ENCODE peak calls at places on chromosomes 5 and 9, in six cellular contexts. R is IMR-90, N is lower leg skin, K is epithelial cell of proximal tubule, W is GM20000, T is psoas muscle. H is an unnamed sample.

GRCh38 chr5:150794927-150795326 is 16.4 kb downstream of the SMIM3 start:
- DNase-seq in R (no peak), N (no peak), K (no peak), W (no peak), T (no peak), H (no peak)

GRCh38 chr5:153159611-153160010 is 330.9 kb upstream of the GRIA1 start:
- DNase-seq in R (no peak), N (no peak), K (no peak), W (no peak), T (no peak), H (no peak)

GRCh38 chr5:149930754-149931574 is 13.6 kb downstream of the PDE6A start:
- DNase-seq in R (no peak), N (no peak), K (no peak), W (no peak), T (no peak), H (no peak)

GRCh38 chr5:167582263-167582662 is 709.2 kb upstream of the WWC1 start:
- DNase-seq in R (peak), N (no peak), K (no peak), W (no peak), T (no peak), H (no peak)

GRCh38 chr5:121384359-121384758 is 467.3 kb upstream of the FTMT start:
- DNase-seq in R (no peak), N (no peak), K (no peak), W (no peak), T (no peak), H (no peak)

GRCh38 chr9:22395585-22396205 is 50.9 kb upstream of the DMRTA1 start:
- DNase-seq in R (peak), N (no peak), K (no peak), W (no peak), T (no peak), H (no peak)

GRCh38 chr5:146240951-146241350 is 37.5 kb downstream of the RBM27 start:
- DNase-seq in R (peak), N (no peak), K (no peak), W (no peak), T (no peak), H (no peak)

GRCh38 chr9:126752376-126752775 is 52.5 kb upstream of the ZBTB43 start:
- DNase-seq in R (no peak), N (peak), K (no peak), W (no peak), T (no peak), H (no peak)

GRCh38 chr9:121956808-121957207 is 136.3 kb downstream of the TTLL11 start:
- DNase-seq in R (no peak), N (no peak), K (no peak), W (no peak), T (no peak), H (no peak)

GRCh38 chr5:141507387-141508091 is 18.7 kb downstream of the PCDHGC5 start:
- DNase-seq in R (peak), N (no peak), K (no peak), W (peak), T (peak), H (no peak)

GRCh38 chr9:109411818-109412352 is 86.2 kb downstream of the PTPN3 start:
- DNase-seq in R (peak), N (peak), K (no peak), W (peak), T (no peak), H (no peak)

GRCh38 chr5:98569288-98569687 is 204.2 kb upstream of the RGMB start:
- DNase-seq in R (no peak), N (no peak), K (no peak), W (no peak), T (no peak), H (no peak)

GRCh38 chr5:74945561-74946165 is 79.5 kb upstream of the FAM169A start:
- DNase-seq in R (no peak), N (no peak), K (no peak), W (peak), T (no peak), H (no peak)

GRCh38 chr5:137735531-137736284 is at the start of gene KLHL3:
- DNase-seq in R (peak), N (peak), K (no peak), W (peak), T (no peak), H (peak)

GRCh38 chr9:15135167-15135792 is 171.7 kb downstream of the TTC39B start:
- DNase-seq in R (peak), N (peak), K (peak), W (peak), T (peak), H (peak)

GRCh38 chr9:70079364-70080103 is 35.9 kb downstream of the MAMDC2 start:
- DNase-seq in R (peak), N (no peak), K (no peak), W (no peak), T (no peak), H (no peak)

GRCh38 chr5:61311836-61312808 is 19.9 kb upstream of the ZSWIM6 start:
- DNase-seq in R (peak), N (no peak), K (peak), W (no peak), T (no peak), H (no peak)

GRCh38 chr5:149317281-149318048 is 27.8 kb upstream of the GRPEL2 start:
- DNase-seq in R (peak), N (peak), K (no peak), W (peak), T (no peak), H (no peak)

GRCh38 chr5:150486402-150487198 is 21.3 kb upstream of the NDST1 start:
- DNase-seq in R (peak), N (no peak), K (no peak), W (peak), T (peak), H (peak)

GRCh38 chr5:58462623-58463230 is 2.8 kb upstream of the PLK2 start:
- DNase-seq in R (peak), N (no peak), K (no peak), W (peak), T (no peak), H (peak)

GRCh38 chr9:108708448-108708847 is 147.3 kb downstream of the ACTL7B start:
- DNase-seq in R (no peak), N (no peak), K (no peak), W (no peak), T (no peak), H (no peak)

GRCh38 chr5:92951746-92952145 is 629.3 kb downstream of the NR2F1-AS1 start:
- DNase-seq in R (no peak), N (no peak), K (no peak), W (no peak), T (no peak), H (no peak)

GRCh38 chr9:103152473-103152872 is 157.3 kb downstream of the CYLC2 start:
- DNase-seq in R (no peak), N (no peak), K (no peak), W (no peak), T (no peak), H (no peak)

GRCh38 chr9:88237454-88238280 is 99.4 kb upstream of the SPATA31C2 start:
- DNase-seq in R (no peak), N (no peak), K (no peak), W (no peak), T (no peak), H (no peak)

GRCh38 chr9:14423816-14424261 is 109.9 kb upstream of the NFIB start:
- DNase-seq in R (peak), N (no peak), K (no peak), W (no peak), T (no peak), H (no peak)

GRCh38 chr9:121909111-121909510 is 184.0 kb downstream of the TTLL11 start:
- DNase-seq in R (no peak), N (peak), K (no peak), W (no peak), T (no peak), H (no peak)

GRCh38 chr5:159094745-159095144 is 5.0 kb downstream of the EBF1 start:
- DNase-seq in R (peak), N (peak), K (no peak), W (peak), T (peak), H (no peak)

GRCh38 chr5:75214928-75215327 is 21.8 kb downstream of the ANKRD31 start:
- DNase-seq in R (no peak), N (no peak), K (no peak), W (no peak), T (no peak), H (no peak)

GRCh38 chr9:4073371-4073770 is 226.5 kb downstream of the GLIS3 start:
- DNase-seq in R (no peak), N (no peak), K (no peak), W (no peak), T (no peak), H (no peak)

GRCh38 chr9:121774715-121775613 is 123.5 kb downstream of the DAB2IP start:
- DNase-seq in R (no peak), N (peak), K (no peak), W (no peak), T (peak), H (no peak)

GRCh38 chr5:135246923-135247795 is 151.9 kb downstream of the MACROH2A1 start:
- DNase-seq in R (peak), N (peak), K (peak), W (no peak), T (no peak), H (no peak)

GRCh38 chr5:14818931-14819790 is 52.4 kb downstream of the ANKH start:
- DNase-seq in R (no peak), N (no peak), K (no peak), W (no peak), T (no peak), H (no peak)

GRCh38 chr5:145912019-145912418 is 24.4 kb upstream of the SH3RF2 start:
- DNase-seq in R (no peak), N (no peak), K (no peak), W (no peak), T (no peak), H (no peak)

GRCh38 chr5:78644129-78644528 is 4.4 kb downstream of the LHFPL2 start:
- DNase-seq in R (no peak), N (no peak), K (no peak), W (no peak), T (no peak), H (no peak)

GRCh38 chr5:172885594-172886340 is 51.7 kb downstream of the ERGIC1 start:
- DNase-seq in R (no peak), N (no peak), K (no peak), W (no peak), T (no peak), H (no peak)

GRCh38 chr9:16131269-16131668 is 578.4 kb downstream of the CCDC171 start:
- DNase-seq in R (peak), N (no peak), K (peak), W (no peak), T (no peak), H (no peak)

GRCh38 chr9:93810028-93810971 is 144.9 kb downstream of the BARX1 start:
- DNase-seq in R (no peak), N (peak), K (no peak), W (peak), T (no peak), H (no peak)

GRCh38 chr5:177490992-177491391 is 6.4 kb downstream of the PDLIM7 start:
- DNase-seq in R (no peak), N (no peak), K (no peak), W (no peak), T (no peak), H (no peak)

GRCh38 chr5:177490311-177490991 is 7.0 kb downstream of the PDLIM7 start:
- DNase-seq in R (no peak), N (no peak), K (no peak), W (no peak), T (no peak), H (no peak)

GRCh38 chr5:177487975-177488374 is 9.4 kb downstream of the PDLIM7 start:
- DNase-seq in R (no peak), N (no peak), K (no peak), W (no peak), T (no peak), H (no peak)

GRCh38 chr5:177487144-177487543 is 10.3 kb downstream of the PDLIM7 start:
- DNase-seq in R (no peak), N (no peak), K (no peak), W (no peak), T (no peak), H (no peak)

GRCh38 chr5:177489119-177489716 is 8.2 kb downstream of the PDLIM7 start:
- DNase-seq in R (no peak), N (no peak), K (no peak), W (no peak), T (no peak), H (no peak)
- TF ChIP-seq CTCF in R (no peak), N (no peak), K (no peak), W (no peak), T (no peak), H (no peak)

DNA sequence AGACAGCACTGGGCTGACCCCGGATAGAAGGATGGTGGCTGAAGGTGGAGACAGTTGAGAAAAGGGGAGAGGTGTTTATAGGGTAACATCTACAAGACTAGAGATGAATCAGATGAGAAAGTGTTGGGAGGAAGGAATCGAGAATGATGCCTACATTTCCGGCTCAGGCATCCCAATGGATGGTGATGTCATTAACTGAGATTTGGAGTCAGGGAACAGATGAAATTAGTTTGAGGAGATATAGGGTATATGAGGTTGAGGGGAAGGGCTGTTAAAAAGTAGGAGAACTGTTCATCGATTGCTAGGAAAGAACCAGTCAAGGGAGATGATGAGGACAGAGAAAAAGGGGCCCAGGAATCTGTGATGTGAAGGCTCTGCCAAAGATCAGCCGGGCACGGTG is 24.7 kb upstream of the IQGAP2 start:
- DNase-seq in R (no peak), N (no peak), K (no peak), W (no peak), T (no peak), H (no peak)
- TF ChIP-seq CTCF in R (no peak), N (no peak), K (no peak), W (no peak), T (no peak), H (no peak)

GRCh38 chr5:160390787-160391696 is 8.8 kb downstream of the FAM200C start:
- DNase-seq in R (peak), N (no peak), K (no peak), W (no peak), T (no peak), H (no peak)
- TF ChIP-seq CTCF in R (peak), N (no peak), K (peak), W (no peak), T (peak), H (peak)

DNA sequence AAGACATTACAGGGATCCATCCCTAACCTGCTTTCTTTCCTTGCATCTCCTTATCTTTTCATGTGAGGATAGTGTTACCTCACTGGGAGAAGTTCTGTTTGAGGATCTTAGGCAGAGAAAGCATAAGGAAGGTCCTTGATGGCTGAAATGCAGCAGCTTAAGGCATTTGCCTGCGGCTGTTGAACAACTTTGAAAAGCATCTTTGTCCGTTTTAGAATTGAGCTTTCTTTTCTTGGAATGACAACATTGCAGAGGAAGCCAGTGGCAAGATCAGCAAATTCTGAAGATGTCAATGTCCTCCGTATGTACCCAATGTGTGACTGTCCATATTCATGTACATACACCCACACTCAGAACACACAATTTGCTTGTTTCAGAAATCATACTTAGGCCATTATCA is 436.2 kb downstream of the GABRG2 start:
- DNase-seq in R (no peak), N (no peak), K (no peak), W (no peak), T (no peak), H (no peak)
- TF ChIP-seq CTCF in R (no peak), N (no peak), K (no peak), W (no peak), T (no peak), H (no peak)

GRCh38 chr9:2324742-2325141 is 296.8 kb upstream of the VLDLR start:
- DNase-seq in R (no peak), N (no peak), K (no peak), W (no peak), T (no peak), H (no peak)
- TF ChIP-seq CTCF in R (no peak), N (no peak), K (no peak), W (no peak), T (no peak), H (no peak)

GRCh38 chr9:130895038-130895437 is 1.6 kb downstream of the QRFP start:
- DNase-seq in R (no peak), N (no peak), K (no peak), W (no peak), T (no peak), H (no peak)
- TF ChIP-seq CTCF in R (no peak), N (no peak), K (no peak), W (no peak), T (no peak), H (no peak)

GRCh38 chr9:135473972-135474543 is 5.5 kb upstream of the PPP1R26 start:
- DNase-seq in R (no peak), N (no peak), K (no peak), W (no peak), T (no peak), H (no peak)

GRCh38 chr9:135471751-135472640 is 7.6 kb upstream of the PPP1R26 start:
- DNase-seq in R (peak), N (no peak), K (no peak), W (no peak), T (no peak), H (peak)

GRCh38 chr9:135476561-135476960 is 3.0 kb upstream of the PPP1R26 start:
- DNase-seq in R (no peak), N (no peak), K (no peak), W (no peak), T (no peak), H (no peak)

GRCh38 chr9:135476981-135477380 is 2.6 kb upstream of the PPP1R26 start:
- DNase-seq in R (no peak), N (no peak), K (peak), W (no peak), T (no peak), H (no peak)

DNA sequence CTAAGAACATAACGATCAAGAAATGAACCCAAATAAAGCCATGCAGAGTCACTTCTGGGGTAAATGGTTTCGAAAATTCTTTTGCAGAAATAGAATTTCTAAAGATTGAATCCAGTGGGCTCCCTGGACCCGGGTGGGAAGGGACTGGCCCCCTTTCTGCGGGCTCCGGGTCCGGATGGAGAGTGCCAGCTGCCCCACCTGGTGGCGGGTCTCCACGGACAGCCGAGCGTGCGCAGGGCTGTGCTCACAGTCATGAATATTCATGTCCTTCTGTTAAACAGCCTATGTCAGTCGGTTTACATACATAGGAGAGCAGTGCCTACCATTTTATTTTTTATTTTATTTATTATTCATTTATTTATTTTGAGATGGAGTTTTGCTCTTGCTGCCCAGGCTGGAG is 4.7 kb upstream of the PPP1R26 start:
- DNase-seq in R (no peak), N (no peak), K (no peak), W (no peak), T (no peak), H (peak)
- TF ChIP-seq CTCF in R (peak), N (no peak), K (peak), W (peak), T (no peak), H (peak)